ENCODE peak calls at places on chromosomes 16 and 17, in four cellular contexts. H is uterus, Y is AG10803, A is DND-41. L is an unnamed sample.

GRCh38 chr16:29658693-29659092 is 4.4 kb upstream of the SPN start:
- DNase-seq in H (no peak), A (no peak), Y (no peak), L (no peak)

GRCh38 chr17:14942511-14943185 is 322.5 kb downstream of the PMP22 start:
- DNase-seq in H (no peak), Y (peak; percentile 40), A (no peak), L (no peak)

GRCh38 chr16:58027341-58028167 is 2.0 kb downstream of the MMP15 start:
- DNase-seq in A (no peak), Y (no peak), H (no peak), L (no peak)

GRCh38 chr16:88558457-88559442 is 11.5 kb upstream of the ZC3H18 start:
- DNase-seq in A (no peak), H (peak; percentile 59), Y (peak; percentile 51), L (peak; percentile 86)

GRCh38 chr17:49514374-49514738 is 19.3 kb downstream of the NGFR start:
- DNase-seq in H (no peak), A (no peak), Y (no peak), L (peak; percentile 39)

GRCh38 chr17:33267279-33267790 is 25.8 kb downstream of the ASIC2 start:
- DNase-seq in H (no peak), A (no peak), Y (peak; percentile 84), L (peak; percentile 51)

GRCh38 chr16:86946981-86947380 is 368.6 kb downstream of the FOXL1 start:
- DNase-seq in A (no peak), H (no peak), Y (no peak), L (no peak)

GRCh38 chr17:5201011-5201410 is 9.3 kb upstream of the ZNF594 start:
- DNase-seq in A (no peak), H (no peak), Y (no peak), L (no peak)

GRCh38 chr17:50966163-50966666 is 100.1 kb upstream of the TOB1 start:
- DNase-seq in H (no peak), A (no peak), Y (no peak), L (no peak)

GRCh38 chr16:69476920-69477418 is 52.5 kb downstream of the CYB5B start:
- DNase-seq in Y (peak; percentile 88), A (no peak), H (no peak), L (peak; percentile 63)

GRCh38 chr17:80926601-80927250 is 64.9 kb upstream of the CHMP6 start:
- DNase-seq in H (no peak), A (no peak), Y (no peak), L (no peak)
- TF ChIP-seq CTCF in H (no peak), A (no peak), Y (no peak), L (no peak)

DNA sequence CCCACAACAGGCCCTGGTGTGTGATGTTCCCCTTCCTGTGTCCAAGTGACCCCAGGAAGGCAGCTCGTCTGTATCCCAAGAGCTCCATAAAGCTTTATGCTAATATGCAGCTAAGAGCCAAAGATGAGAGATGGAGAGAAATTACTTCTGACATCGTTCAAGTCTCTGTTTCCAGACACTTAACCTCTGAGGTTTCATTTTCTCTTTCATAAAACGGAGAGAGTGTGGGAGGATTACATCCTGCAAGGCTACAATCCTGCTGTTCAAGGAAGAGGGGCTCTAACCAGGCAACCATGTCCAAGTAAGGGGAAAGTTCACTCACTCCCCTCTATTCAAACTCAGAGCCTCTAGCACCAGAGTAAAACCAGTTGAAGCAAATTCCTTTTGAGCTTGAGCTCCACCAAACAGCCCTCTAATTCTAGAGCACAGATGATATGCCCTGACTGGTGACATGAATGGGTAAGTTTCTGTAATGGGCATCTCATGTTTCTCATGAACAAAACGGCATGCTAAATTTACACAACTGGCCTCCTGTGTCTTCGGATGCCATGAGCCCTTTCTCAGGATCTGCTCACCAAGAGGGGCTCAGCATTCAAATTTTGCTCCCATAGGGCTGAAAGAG is 397.4 kb downstream of the NPIPA8 start:
- DNase-seq in A (no peak), Y (no peak), H (no peak), L (no peak)
- H3K4me3 ChIP-seq in A (no peak overlapping the region), Y (no peak overlapping the region), H (no peak overlapping the region), L (no peak overlapping the region)

DNA sequence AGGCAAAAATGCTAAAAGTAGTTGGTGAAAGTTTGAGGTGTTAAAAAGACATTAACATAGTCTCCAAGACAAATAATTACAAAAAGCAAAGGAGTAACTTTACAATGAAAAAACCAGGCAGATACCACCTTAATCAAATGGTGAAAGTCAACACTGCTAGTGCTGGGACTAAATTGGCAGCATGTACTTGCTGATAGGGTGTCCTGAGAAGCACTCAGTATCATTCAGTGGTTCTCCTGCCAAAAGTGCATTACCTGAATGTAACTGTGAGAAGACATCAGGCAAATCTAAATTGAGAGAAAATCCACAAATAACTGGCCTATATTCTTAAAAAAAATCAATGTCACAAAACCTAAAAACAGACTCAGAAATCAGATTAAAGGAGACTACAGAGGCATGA is 8.0 kb downstream of the KIAA0753 start:
- DNase-seq in A (no peak), H (no peak), Y (no peak), L (no peak)
- TF ChIP-seq CTCF in A (no peak), H (no peak), Y (no peak), L (no peak)

GRCh38 chr16:50679676-50680555 is 1.2 kb downstream of the SNX20 start:
- DNase-seq in Y (no peak), H (no peak), A (no peak), L (no peak)

GRCh38 chr16:50683689-50684374 is 2.7 kb upstream of the SNX20 start:
- DNase-seq in Y (no peak), H (no peak), A (peak; percentile 75), L (no peak)

GRCh38 chr16:50679266-50679665 is 1.8 kb downstream of the SNX20 start:
- DNase-seq in H (no peak), A (no peak), Y (no peak), L (no peak)

GRCh38 chr16:50680556-50680893 is 587 bp downstream of the SNX20 start:
- DNase-seq in Y (no peak), H (no peak), A (no peak), L (no peak)

GRCh38 chr16:50680907-50681885 is at the start of gene SNX20:
- DNase-seq in A (peak; percentile 84), H (no peak), Y (no peak), L (no peak)
- H3K4me3 ChIP-seq in A (peak within 1 kb of the TSS; percentile 78), H (no peak within 1 kb of the TSS), Y (no peak within 1 kb of the TSS), L (no peak within 1 kb of the TSS)

GRCh38 chr17:54937426-54937825 is 31.0 kb downstream of the COX11 start:
- DNase-seq in A (no peak), Y (no peak), H (no peak), L (no peak)

GRCh38 chr17:54935487-54935886 is 33.0 kb downstream of the COX11 start:
- DNase-seq in H (no peak), Y (no peak), A (no peak), L (no peak)

GRCh38 chr17:54933921-54934320 is 33.3 kb downstream of the TOM1L1 start:
- DNase-seq in H (no peak), Y (no peak), A (no peak), L (no peak)

GRCh38 chr17:54937018-54937417 is 31.4 kb downstream of the COX11 start:
- DNase-seq in Y (no peak), A (no peak), H (no peak), L (no peak)

DNA sequence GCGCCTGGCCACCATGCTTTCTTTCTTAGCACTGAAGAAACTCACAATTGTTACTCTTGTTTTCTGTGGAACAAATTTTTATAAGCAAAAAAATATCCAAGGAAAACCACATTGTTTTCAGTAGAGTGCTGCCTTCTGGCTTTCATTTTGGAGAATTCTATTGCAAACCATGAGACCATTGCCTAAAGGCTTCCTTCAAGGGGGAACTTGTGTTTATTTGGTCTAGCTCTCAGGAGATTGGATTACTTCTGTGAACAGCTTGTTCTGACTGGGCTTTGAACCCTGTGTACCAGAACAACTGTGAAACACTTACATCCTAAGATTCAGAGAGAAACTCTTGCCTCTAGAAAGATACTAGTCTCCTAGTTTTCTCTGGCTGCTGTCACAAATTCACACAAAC is 32.1 kb downstream of the TOM1L1 start:
- DNase-seq in A (no peak), Y (no peak), H (no peak), L (no peak)
- TF ChIP-seq CTCF in A (no peak), Y (no peak), H (no peak), L (no peak)

L was measured in fibroblast of pulmonary artery.